ENCODE peak calls at places on chromosomes 2 and 18, in four cellular contexts. F, O, M and W are unnamed samples. For H3K9me3 and H3K36me3, the result is how much of the 10 kb centered on the place peaks cover.

GRCh38 chr2:120842456-120843439 is 107.1 kb downstream of the GLI2 start:
- DNase-seq in F (peak), M (no peak), O (no peak), W (no peak)

GRCh38 chr2:172404824-172405223 is 22.6 kb upstream of the ITGA6 start:
- DNase-seq in F (peak), O (peak), M (no peak), W (no peak)

GRCh38 chr18:25979358-25979727 is 111.1 kb downstream of the SS18 start:
- DNase-seq in M (no peak), F (no peak), O (no peak), W (no peak)

GRCh38 chr18:35671952-35672603 is 90.5 kb downstream of the GALNT1 start:
- DNase-seq in O (peak), M (no peak), F (peak), W (no peak)

GRCh38 chr2:199055336-199055735 is 402.4 kb downstream of the SATB2 start:
- DNase-seq in M (no peak), O (no peak), F (peak), W (no peak)

GRCh38 chr18:46630160-46630559 is 26.9 kb downstream of the LOXHD1 start:
- DNase-seq in O (no peak), M (no peak), F (peak), W (no peak)

GRCh38 chr2:19649785-19650380 is 251.9 kb downstream of the TTC32 start:
- DNase-seq in M (no peak), O (peak), F (peak), W (no peak)

GRCh38 chr2:165573534-165574461 is 104.3 kb downstream of the CSRNP3 start:
- DNase-seq in M (peak), F (no peak), O (peak), W (peak)

GRCh38 chr2:224802407-224802806 is 86.2 kb upstream of the CCDC195 start:
- DNase-seq in F (peak), O (peak), M (no peak), W (no peak)

GRCh38 chr18:22307528-22307927 is 110.2 kb downstream of the CTAGE1 start:
- DNase-seq in M (no peak), O (no peak), F (no peak), W (no peak)

GRCh38 chr2:23423062-23423872 is 38.3 kb downstream of the KLHL29 start:
- DNase-seq in O (no peak), M (no peak), F (no peak), W (no peak)

GRCh38 chr2:156430978-156431358 is 5.2 kb upstream of the GPD2 start:
- DNase-seq in M (no peak), O (peak), F (peak), W (no peak)

GRCh38 chr2:100422320-100422719 is 4.9 kb upstream of the CHST10 start:
- DNase-seq in O (peak), F (peak), M (no peak), W (no peak)

GRCh38 chr18:5596585-5596984 is 52.8 kb upstream of the EPB41L3 start:
- DNase-seq in F (no peak), M (no peak), O (no peak), W (no peak)

GRCh38 chr2:65340898-65341681 is 91.3 kb downstream of the SPRED2 start:
- DNase-seq in F (no peak), O (no peak), M (no peak), W (no peak)

GRCh38 chr2:54466880-54467279 is 10.8 kb downstream of the SPTBN1 start:
- DNase-seq in F (peak), O (no peak), M (no peak), W (no peak)

GRCh38 chr2:31214638-31214915 is 2.7 kb downstream of the CAPN14 start:
- DNase-seq in O (no peak), F (no peak), M (no peak), W (no peak)

GRCh38 chr2:203891474-203891873 is 23.9 kb downstream of the CTLA4 start:
- DNase-seq in M (no peak), O (no peak), F (peak), W (peak)

GRCh38 chr2:175807031-175807873 is 194.8 kb downstream of the LNPK start:
- DNase-seq in O (no peak), M (no peak), F (peak), W (no peak)

GRCh38 chr2:136247204-136247990 is 129.4 kb upstream of the CXCR4 start:
- DNase-seq in F (peak), M (no peak), O (no peak), W (no peak)

GRCh38 chr18:23337599-23338444 is 115.3 kb upstream of the RIOK3 start:
- DNase-seq in F (peak), O (peak), M (no peak), W (no peak)

GRCh38 chr2:37569131-37569530 is 102.3 kb downstream of the CDC42EP3 start:
- DNase-seq in O (no peak), M (no peak), F (no peak), W (no peak)

GRCh38 chr2:214816135-214816534 is 6.7 kb upstream of the BARD1 start:
- DNase-seq in F (no peak), M (no peak), O (no peak), W (no peak)

GRCh38 chr2:28293416-28293815 is 99.2 kb upstream of the FOSL2 start:
- DNase-seq in O (no peak), F (no peak), M (no peak), W (no peak)

GRCh38 chr2:188244383-188244782 is 47.3 kb upstream of the GULP1 start:
- DNase-seq in O (no peak), F (peak), M (no peak), W (no peak)

GRCh38 chr2:129167456-129167855 is 812.0 kb upstream of the RAB6C start:
- DNase-seq in M (no peak), F (no peak), O (no peak), W (no peak)

GRCh38 chr2:30565860-30566358 is 118.9 kb downstream of the LCLAT1 start:
- DNase-seq in F (peak), M (no peak), O (no peak), W (no peak)

GRCh38 chr2:111671426-111672150 is 212.4 kb downstream of the ANAPC1 start:
- DNase-seq in M (peak), F (peak), O (peak), W (peak)

GRCh38 chr2:31693882-31694281 is 113.1 kb upstream of the SRD5A2 start:
- DNase-seq in O (no peak), F (peak), M (no peak), W (no peak)

GRCh38 chr18:43596106-43596712 is 318.9 kb upstream of the SYT4 start:
- DNase-seq in M (no peak), F (peak), O (peak), W (no peak)

GRCh38 chr2:132943829-132944228 is 273.8 kb upstream of the LYPD1 start:
- DNase-seq in F (no peak), O (peak), M (no peak), W (no peak)

GRCh38 chr2:139353874-139354273 is 573.7 kb upstream of the NXPH2 start:
- DNase-seq in F (no peak), M (no peak), O (no peak), W (no peak)

GRCh38 chr18:73824684-73825083 is 322.9 kb downstream of the FBXO15 start:
- DNase-seq in O (no peak), M (no peak), F (peak), W (no peak)

GRCh38 chr2:71082402-71083252 is 14.2 kb downstream of the NAGK start:
- DNase-seq in M (no peak), F (no peak), O (no peak), W (no peak)

GRCh38 chr2:71453404-71454220 is at the start of gene DYSF:
- DNase-seq in F (peak), O (no peak), M (peak), W (no peak)

GRCh38 chr2:113965644-113966043 is 75.8 kb downstream of the ACTR3 start:
- DNase-seq in O (peak), M (no peak), F (peak), W (no peak)

GRCh38 chr2:40020997-40021396 is 241.9 kb upstream of the THUMPD2 start:
- DNase-seq in O (no peak), F (no peak), M (no peak), W (no peak)
- H3K9me3 ChIP-seq in O (under half), F (under half), M (under half), W (under half)

GRCh38 chr2:117812443-117812842 is 2.0 kb upstream of the DDX18 start:
- DNase-seq in M (no peak), O (no peak), F (no peak), W (no peak)

GRCh38 chr2:117818921-117819320 is 4.4 kb downstream of the DDX18 start:
- DNase-seq in O (no peak), M (no peak), F (no peak), W (no peak)

GRCh38 chr2:117820444-117820843 is 6.0 kb downstream of the DDX18 start:
- DNase-seq in O (no peak), M (no peak), F (no peak), W (no peak)

GRCh38 chr2:117814417-117815264 is at the start of gene DDX18:
- DNase-seq in M (peak), O (peak), F (peak), W (peak)

GRCh38 chr2:117815946-117816345 is 1.5 kb downstream of the DDX18 start:
- DNase-seq in F (peak), O (no peak), M (no peak), W (no peak)
- H3K4me3 ChIP-seq in F (peak), O (no peak), M (no peak), W (no peak)

GRCh38 chr2:178392215-178392614 is 58.8 kb downstream of the PRKRA start:
- DNase-seq in M (no peak), O (no peak), F (peak), W (no peak)

GRCh38 chr2:178385595-178386148 is 65.3 kb downstream of the PRKRA start:
- DNase-seq in F (peak), M (no peak), O (no peak), W (no peak)

GRCh38 chr2:178386951-178387602 is 63.9 kb downstream of the PRKRA start:
- DNase-seq in F (peak), O (peak), M (no peak), W (no peak)

GRCh38 chr2:178391701-178392100 is 59.3 kb downstream of the PRKRA start:
- DNase-seq in M (no peak), F (no peak), O (no peak), W (no peak)

DNA sequence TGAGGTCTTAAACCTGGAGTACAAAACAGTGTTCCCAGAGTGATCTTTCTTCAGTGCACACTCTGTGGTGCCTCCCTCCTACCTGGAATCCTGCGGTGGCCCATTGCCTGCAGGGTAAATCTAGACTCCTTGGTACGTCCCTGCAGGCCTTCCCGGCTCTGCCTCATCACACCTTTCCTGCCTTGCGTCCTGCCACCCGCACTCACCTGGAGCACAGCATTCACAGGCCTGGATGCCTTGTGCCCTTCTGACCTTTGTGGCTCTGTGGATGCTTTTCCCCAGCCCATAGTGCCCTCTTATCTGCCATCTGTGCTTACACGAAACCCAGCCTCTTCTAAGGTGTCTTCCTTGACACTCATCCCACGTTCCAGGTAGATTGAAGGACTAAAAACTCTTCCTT is 62.7 kb downstream of the PRKRA start:
- DNase-seq in M (no peak), F (no peak), O (no peak), W (no peak)
- H3K36me3 ChIP-seq in M (under half), F (under half), O (under half), W (under half)

GRCh38 chr2:124996406-124996805 is 971.3 kb downstream of the CNTNAP5 start:
- DNase-seq in M (no peak), O (no peak), F (no peak), W (no peak)
- H3K9me3 ChIP-seq in M (under half), O (under half), F (under half), W (under half)

DNA sequence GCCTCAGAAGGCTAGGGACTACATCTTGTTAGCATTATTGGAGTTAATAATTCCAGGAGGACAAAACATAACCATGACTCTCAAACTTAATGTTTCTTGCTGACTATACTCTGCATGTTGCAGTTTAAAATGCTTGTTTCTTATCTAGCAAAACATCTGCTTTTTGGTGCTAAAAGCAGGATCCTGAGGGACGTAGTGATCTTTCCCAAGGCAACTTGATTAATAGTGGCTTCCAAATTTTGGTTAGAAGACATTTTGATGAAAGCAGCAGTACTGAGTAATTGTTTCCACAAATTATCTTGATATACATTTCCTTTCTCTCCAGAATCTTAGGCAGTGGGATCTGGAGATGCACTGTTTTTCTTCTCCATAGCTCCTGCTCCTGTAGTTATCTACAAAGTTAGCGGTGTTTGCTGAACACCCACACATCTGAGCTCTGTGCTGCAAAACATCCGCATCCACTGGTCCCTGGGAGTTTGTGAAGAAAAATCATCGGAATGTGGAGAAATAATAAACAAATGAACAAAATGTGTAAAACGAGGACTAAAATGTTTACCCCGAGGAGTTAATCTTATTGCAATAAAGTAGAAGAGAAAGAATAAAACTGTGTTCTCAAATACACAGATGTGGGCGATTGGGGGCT is 327.0 kb upstream of the PKDCC start:
- DNase-seq in F (no peak), M (no peak), O (peak), W (no peak)
- H3K4me3 ChIP-seq in F (no peak), M (no peak), O (no peak), W (no peak)

DNA sequence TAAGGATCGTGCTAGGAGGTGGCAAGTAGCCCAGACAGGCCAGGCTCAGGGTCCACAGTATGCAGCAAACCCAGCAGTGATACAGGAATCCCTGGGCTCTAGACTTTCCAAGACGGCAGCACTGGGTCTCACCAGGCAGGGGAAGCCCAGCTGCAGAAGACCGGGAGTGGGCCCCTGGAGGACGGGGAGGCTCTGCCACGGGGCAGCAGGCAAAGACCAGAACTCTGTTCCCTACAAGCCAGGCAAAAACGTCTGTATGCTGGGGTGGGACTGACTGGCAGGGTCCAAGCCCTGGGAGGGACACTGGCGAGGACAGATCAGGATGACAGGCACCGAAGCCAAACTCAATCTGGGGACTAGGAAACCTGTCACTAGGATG is 98.9 kb upstream of the SEC11C start:
- DNase-seq in O (no peak), M (no peak), F (no peak), W (no peak)
- H3K36me3 ChIP-seq in O (under half), M (under half), F (under half), W (under half)

GRCh38 chr2:195694553-195694952 is 37.5 kb downstream of the SLC39A10 start:
- DNase-seq in O (no peak), M (no peak), F (no peak), W (no peak)
- H3K9me3 ChIP-seq in O (under half), M (under half), F (under half), W (under half)